ENCODE peak calls at places on chromosomes 2 and 18, in seven cellular contexts. F is IMR-90, K is H9, V is mesenchymal stem cell, O is H1, Y is mesendoderm, Q is trophoblast cell. C is an unnamed sample. For H3K79me1, the result is how much of the 10 kb centered on the place peaks cover.

GRCh38 chr2:134275058-134275862 is 21.4 kb downstream of the MGAT5 start:
- DNase-seq in F (no peak), K (no peak), V (no peak), O (no peak), Y (no peak), Q (no peak), C (no peak)

GRCh38 chr2:192413812-192414424 is 219.2 kb upstream of the TMEFF2 start:
- DNase-seq in F (no peak), K (peak), V (no peak), O (no peak), Y (no peak), Q (no peak), C (no peak)

GRCh38 chr2:172232638-172233253 is 130.0 kb upstream of the DLX2 start:
- DNase-seq in F (peak), K (peak), V (peak), O (no peak), Y (no peak), Q (no peak), C (no peak)

GRCh38 chr2:73963385-73964120 is 21.2 kb upstream of the TET3 start:
- DNase-seq in F (no peak), K (no peak), V (no peak), O (no peak), Y (no peak), Q (peak), C (no peak)

GRCh38 chr2:240816584-240817495 is 3.2 kb downstream of the KIF1A start:
- DNase-seq in F (no peak), K (peak), V (no peak), O (no peak), Y (no peak), Q (no peak), C (no peak)

GRCh38 chr2:47094519-47095155 is 60.5 kb downstream of the STPG4 start:
- DNase-seq in F (peak), K (no peak), V (peak), O (no peak), Y (no peak), Q (no peak), C (no peak)

GRCh38 chr2:120017201-120017600 is 4.3 kb downstream of the EPB41L5 start:
- DNase-seq in F (no peak), K (no peak), V (no peak), O (no peak), Y (no peak), Q (no peak), C (no peak)

GRCh38 chr18:56639094-56639361 is 636 bp upstream of the TXNL1 start:
- DNase-seq in F (no peak), K (no peak), V (no peak), O (no peak), Y (no peak), Q (no peak), C (no peak)

GRCh38 chr2:241846406-241846805 is 12.3 kb downstream of the PDCD1 start:
- DNase-seq in F (no peak), K (peak), V (no peak), O (peak), Y (no peak), Q (no peak), C (no peak)

GRCh38 chr2:172246649-172247048 is 143.9 kb upstream of the DLX2 start:
- DNase-seq in F (peak), K (no peak), V (peak), O (no peak), Y (peak), Q (no peak), C (no peak)

GRCh38 chr2:138081225-138082073 is 117.2 kb downstream of the HNMT start:
- DNase-seq in F (no peak), K (no peak), V (no peak), O (no peak), Y (no peak), Q (no peak), C (no peak)

GRCh38 chr2:179936654-179937053 is 70.4 kb downstream of the CWC22 start:
- DNase-seq in F (no peak), K (peak), V (peak), O (peak), Y (peak), Q (peak), C (peak)

GRCh38 chr18:3340682-3341097 is 78.8 kb downstream of the MYL12B start:
- DNase-seq in F (peak), K (no peak), V (peak), O (no peak), Y (peak), Q (no peak), C (no peak)

GRCh38 chr2:45256173-45256866 is 247.1 kb upstream of the SIX2 start:
- DNase-seq in F (no peak), K (no peak), V (peak), O (no peak), Y (no peak), Q (no peak), C (no peak)

GRCh38 chr2:16612490-16612889 is 53.1 kb downstream of the CYRIA start:
- DNase-seq in F (no peak), K (no peak), V (no peak), O (no peak), Y (no peak), Q (no peak), C (no peak)

GRCh38 chr18:37253424-37254255 is 312.0 kb downstream of the CELF4 start:
- DNase-seq in F (no peak), K (peak), V (peak), O (peak), Y (peak), Q (no peak), C (peak)

GRCh38 chr18:79458131-79458838 is 62.6 kb downstream of the NFATC1 start:
- DNase-seq in F (peak), K (no peak), V (peak), O (no peak), Y (peak), Q (peak), C (peak)

GRCh38 chr2:23096905-23097602 is 287.9 kb upstream of the KLHL29 start:
- DNase-seq in F (no peak), K (no peak), V (no peak), O (no peak), Y (no peak), Q (no peak), C (no peak)

GRCh38 chr2:30149976-30150375 is 3.2 kb downstream of the YPEL5 start:
- DNase-seq in F (no peak), K (no peak), V (no peak), O (no peak), Y (no peak), Q (no peak), C (no peak)

GRCh38 chr2:29487967-29488550 is 372.8 kb downstream of the CLIP4 start:
- DNase-seq in F (peak), K (no peak), V (no peak), O (no peak), Y (no peak), Q (no peak), C (no peak)

GRCh38 chr18:44520981-44521672 is 159.6 kb upstream of the SETBP1 start:
- DNase-seq in F (no peak), K (no peak), V (no peak), O (no peak), Y (no peak), Q (no peak), C (no peak)

GRCh38 chr2:85503168-85503610 is 35.8 kb upstream of the MAT2A start:
- DNase-seq in F (no peak), K (no peak), V (no peak), O (no peak), Y (no peak), Q (no peak), C (no peak)

GRCh38 chr2:16813593-16813992 is 148.0 kb upstream of the CYRIA start:
- DNase-seq in F (no peak), K (no peak), V (no peak), O (no peak), Y (no peak), Q (no peak), C (no peak)

DNA sequence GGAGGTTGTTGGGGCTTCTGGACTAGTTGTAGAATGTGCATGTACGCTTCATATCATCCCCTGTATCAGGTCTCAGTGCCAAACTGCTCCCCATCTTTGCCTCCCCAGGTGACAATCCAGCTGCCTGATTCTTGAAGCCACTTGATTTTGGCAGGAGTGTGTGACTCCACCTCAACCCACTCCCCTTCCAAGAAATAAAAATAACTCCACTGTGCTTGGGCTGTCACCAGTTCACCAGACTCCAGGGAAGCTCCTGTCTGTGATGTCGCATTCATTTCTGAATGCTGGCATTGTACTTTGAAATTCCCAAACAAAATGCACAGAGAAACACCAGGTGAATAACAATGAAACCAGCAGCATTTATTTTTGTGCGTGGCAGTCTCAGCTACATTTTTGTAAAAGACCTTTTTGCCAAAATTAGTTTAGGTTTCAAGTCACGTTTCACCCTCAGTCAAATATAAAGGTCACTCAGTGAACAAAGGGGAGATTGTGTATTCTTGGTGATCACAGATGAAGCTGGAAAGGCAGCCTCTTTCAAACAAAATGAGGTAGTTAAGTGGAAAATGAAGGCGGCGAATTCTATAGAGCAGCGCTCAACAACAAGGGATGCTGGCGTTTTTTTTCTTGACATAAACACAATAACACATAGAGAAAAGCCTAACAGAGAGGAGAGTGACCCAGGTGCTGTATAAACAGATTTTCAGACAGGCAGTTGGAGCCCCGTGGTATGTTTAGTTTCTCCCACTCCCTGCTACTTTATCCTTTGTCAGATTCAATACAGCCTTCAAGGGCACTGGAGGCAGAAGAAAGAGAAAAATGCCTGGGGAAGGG is 210.2 kb upstream of the GCFC2 start:
- DNase-seq in F (no peak), K (no peak), V (no peak), O (no peak), Y (no peak), Q (no peak), C (peak)
- H3K79me1 ChIP-seq in F (under half), K (under half), V (under half), O (under half), Y (under half), Q (under half), C (under half)

GRCh38 chr18:7921938-7922587 is 354.9 kb downstream of the PTPRM start:
- DNase-seq in F (peak), K (no peak), V (peak), O (no peak), Y (no peak), Q (no peak), C (no peak)

GRCh38 chr18:7923105-7923504 is 356.0 kb downstream of the PTPRM start:
- DNase-seq in F (no peak), K (no peak), V (no peak), O (no peak), Y (peak), Q (no peak), C (no peak)

GRCh38 chr18:7914834-7915670 is 347.9 kb downstream of the PTPRM start:
- DNase-seq in F (no peak), K (no peak), V (no peak), O (no peak), Y (no peak), Q (no peak), C (no peak)

GRCh38 chr18:7918696-7919095 is 351.6 kb downstream of the PTPRM start:
- DNase-seq in F (no peak), K (no peak), V (peak), O (no peak), Y (no peak), Q (no peak), C (no peak)

GRCh38 chr18:7919565-7919964 is 352.4 kb downstream of the PTPRM start:
- DNase-seq in F (no peak), K (no peak), V (peak), O (no peak), Y (no peak), Q (no peak), C (no peak)
- H3K79me1 ChIP-seq in F (under half), K (under half), V (under half), O (under half), Y (under half), Q (under half), C (under half)

GRCh38 chr2:237132799-237133198 is 47.1 kb downstream of the COPS8 start:
- DNase-seq in F (no peak), K (peak), V (no peak), O (peak), Y (peak), Q (no peak), C (no peak)

GRCh38 chr2:237134321-237134720 is 48.6 kb downstream of the COPS8 start:
- DNase-seq in F (no peak), K (peak), V (no peak), O (no peak), Y (peak), Q (no peak), C (no peak)

GRCh38 chr2:237137626-237138323 is 52.1 kb downstream of the COPS8 start:
- DNase-seq in F (no peak), K (peak), V (no peak), O (no peak), Y (no peak), Q (no peak), C (no peak)

GRCh38 chr2:237136824-237137223 is 51.1 kb downstream of the COPS8 start:
- DNase-seq in F (no peak), K (no peak), V (no peak), O (no peak), Y (no peak), Q (no peak), C (no peak)

DNA sequence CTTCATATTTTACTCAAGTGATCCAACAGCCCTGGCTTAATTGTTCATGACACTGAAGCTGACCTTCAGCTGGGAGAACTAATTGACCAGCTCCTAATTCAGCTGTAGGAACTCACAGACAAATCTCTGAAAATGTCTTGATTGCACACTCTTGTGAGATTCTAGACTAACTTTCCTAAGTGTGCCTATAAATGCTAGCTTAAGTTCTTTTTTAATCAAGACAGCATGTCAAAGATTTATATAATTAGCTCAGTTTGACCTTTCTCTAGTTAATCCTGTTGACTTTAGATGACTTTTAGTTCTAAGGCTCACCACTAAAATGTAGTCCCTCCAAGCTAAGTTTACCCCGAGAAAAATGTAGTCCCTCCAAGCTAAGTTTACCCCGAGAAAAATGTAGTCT is 49.1 kb downstream of the COPS8 start:
- DNase-seq in F (no peak), K (no peak), V (no peak), O (no peak), Y (no peak), Q (no peak), C (no peak)
- H3K79me1 ChIP-seq in F (under half), K (under half), V (under half), O (under half), Y (under half), Q (under half), C (under half)

DNA sequence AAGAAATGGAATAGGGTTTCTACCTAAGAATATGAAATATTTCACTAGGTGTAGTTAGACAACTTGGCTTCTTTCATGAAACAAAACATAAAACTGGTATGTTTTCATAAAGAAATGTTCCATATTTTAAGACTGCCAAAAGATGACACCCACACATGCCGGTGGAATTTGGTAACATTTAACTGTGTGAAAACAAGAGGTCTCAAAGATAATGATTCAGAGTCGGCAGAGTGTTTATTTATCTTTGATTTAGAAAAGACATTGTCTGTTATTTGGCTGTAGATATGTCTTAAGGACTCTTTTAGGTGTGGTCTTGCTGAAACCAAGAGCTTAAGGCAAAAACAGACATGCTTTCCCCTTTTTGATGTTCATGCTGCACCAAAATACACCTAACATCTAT is 63.5 kb upstream of the FN1 start:
- DNase-seq in F (peak), K (no peak), V (no peak), O (no peak), Y (no peak), Q (no peak), C (no peak)
- H3K79me1 ChIP-seq in F (under half), K (under half), V (under half), O (under half), Y (under half), Q (under half), C (under half)

DNA sequence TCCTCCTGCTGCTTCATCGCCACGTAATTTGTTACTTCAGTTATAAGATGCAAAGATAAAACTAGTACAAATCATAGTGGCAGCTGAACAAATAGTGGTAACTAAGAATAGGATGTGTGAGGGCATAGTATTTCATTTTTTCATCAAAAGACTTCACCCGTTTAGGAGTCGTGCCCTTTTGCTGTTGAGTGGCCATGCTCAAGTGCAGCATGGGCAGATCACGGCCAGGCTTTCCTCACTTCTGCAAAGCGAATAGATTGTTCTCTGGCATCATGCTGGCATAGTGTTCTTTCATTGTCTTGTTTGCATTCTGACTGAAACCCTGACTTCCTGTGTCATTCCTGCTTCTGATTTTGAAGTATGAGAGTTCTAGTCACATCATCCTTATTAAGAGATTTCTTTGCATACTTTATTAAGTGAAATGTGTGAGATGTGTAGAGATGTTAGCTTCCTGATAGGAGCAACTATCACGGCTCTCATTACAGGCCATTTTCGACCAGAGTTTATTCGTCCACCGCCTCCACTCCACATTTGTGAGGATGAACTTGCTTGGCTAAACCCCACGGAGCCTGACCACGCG is 11.8 kb downstream of the CNOT11 start:
- DNase-seq in F (no peak), K (no peak), V (no peak), O (no peak), Y (no peak), Q (no peak), C (no peak)
- H3K79me1 ChIP-seq in F (under half), K (under half), V (under half), O (under half), Y (under half), Q (under half), C (under half)

GRCh38 chr2:11480859-11481258 is 14.9 kb upstream of the E2F6 start:
- DNase-seq in F (no peak), K (no peak), V (no peak), O (no peak), Y (no peak), Q (no peak), C (no peak)
- H3K79me1 ChIP-seq in F (under half), K (under half), V (under half), O (under half), Y (under half), Q (under half), C (under half)

GRCh38 chr18:40016405-40016804 is 1938.6 kb upstream of the PIK3C3 start:
- DNase-seq in F (no peak), K (no peak), V (no peak), O (no peak), Y (no peak), Q (no peak), C (no peak)
- H3K79me1 ChIP-seq in F (under half), K (under half), V (under half), O (under half), Y (under half), Q (under half), C (under half)

GRCh38 chr2:70042246-70042645 is 45.0 kb upstream of the PCBP1 start:
- DNase-seq in F (no peak), K (no peak), V (no peak), O (no peak), Y (no peak), Q (no peak), C (no peak)

GRCh38 chr2:70046534-70046933 is 40.7 kb upstream of the PCBP1 start:
- DNase-seq in F (no peak), K (no peak), V (no peak), O (no peak), Y (no peak), Q (peak), C (no peak)

GRCh38 chr2:70045932-70046331 is 41.3 kb upstream of the PCBP1 start:
- DNase-seq in F (no peak), K (no peak), V (no peak), O (no peak), Y (no peak), Q (no peak), C (no peak)

GRCh38 chr2:70043252-70043875 is 43.9 kb upstream of the PCBP1 start:
- DNase-seq in F (no peak), K (no peak), V (no peak), O (no peak), Y (no peak), Q (no peak), C (no peak)

DNA sequence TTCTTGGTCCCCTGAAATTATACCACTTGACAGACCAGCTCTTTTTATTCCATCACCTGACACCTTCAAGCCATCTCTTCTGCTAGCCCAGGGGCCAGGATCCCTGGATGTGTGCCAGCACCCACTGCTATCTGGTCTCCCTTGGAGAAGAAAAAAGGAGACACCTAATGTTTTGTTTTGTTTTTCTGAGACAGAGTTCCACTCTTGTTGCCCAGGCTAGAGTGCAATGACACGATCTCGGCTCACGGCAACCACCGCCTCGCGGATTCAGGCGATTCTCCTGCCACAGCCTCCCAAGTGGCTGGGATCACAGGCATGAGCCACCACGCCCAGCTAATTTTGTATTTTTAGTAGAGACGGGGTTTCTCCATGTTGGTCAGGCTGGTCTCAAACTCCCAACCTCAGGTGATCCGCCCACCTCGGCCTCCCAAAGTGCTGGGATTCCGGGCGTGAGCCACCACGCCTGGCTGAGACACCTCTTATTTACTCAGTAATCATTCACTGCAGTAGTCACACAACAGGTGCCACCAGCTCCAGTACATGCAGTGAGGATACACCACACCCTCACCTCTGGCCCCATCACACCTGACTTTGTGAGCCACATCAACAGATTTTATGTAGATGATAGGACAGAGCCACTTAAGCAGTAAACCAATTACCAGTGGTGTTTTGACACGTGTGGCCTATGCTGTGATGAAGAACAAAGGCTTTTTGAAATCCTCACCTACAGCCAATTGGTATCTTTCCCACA is 42.8 kb upstream of the PCBP1 start:
- DNase-seq in F (no peak), K (no peak), V (no peak), O (no peak), Y (no peak), Q (no peak), C (no peak)
- H3K79me1 ChIP-seq in F (under half), K (under half), V (under half), O (under half), Y (under half), Q (under half), C (under half)